ENCODE peak calls at places on chromosomes 2 and 18, in five cellular contexts. G is Peyer's patch; Y is neural crest cell; Q is CD8-positive, alpha-beta T cell; K is keratinocyte. X is an unnamed sample.

GRCh38 chr2:42567806-42568429 is 514 bp upstream of the MTA3 start:
- DNase-seq in G (peak), K (no peak), Q (no peak), Y (peak), X (peak)

GRCh38 chr2:223283329-223283728 is 231.3 kb downstream of the KCNE4 start:
- DNase-seq in Y (no peak), G (no peak), K (no peak), Q (no peak), X (no peak)

GRCh38 chr18:76691800-76692199 is 130.6 kb upstream of the ZNF236 start:
- DNase-seq in G (no peak), K (no peak), Y (no peak), Q (no peak), X (no peak)

GRCh38 chr2:200308421-200309295 is 2.2 kb downstream of the SPATS2L start:
- DNase-seq in Q (no peak), Y (no peak), G (no peak), K (no peak), X (no peak)

GRCh38 chr2:200625958-200626363 is 40.1 kb downstream of the AOX1 start:
- DNase-seq in G (no peak), Y (no peak), Q (no peak), K (no peak), X (no peak)

GRCh38 chr18:72866901-72867701 is 686 bp downstream of the NETO1 start:
- DNase-seq in Y (peak), G (no peak), K (no peak), Q (no peak), X (no peak)

GRCh38 chr2:168543037-168543436 is 87.0 kb downstream of the CERS6 start:
- DNase-seq in Y (no peak), Q (no peak), K (no peak), G (no peak), X (no peak)

GRCh38 chr18:5975111-5975622 is 79.8 kb upstream of the TMEM200C start:
- DNase-seq in K (no peak), Q (no peak), Y (no peak), G (no peak), X (no peak)

GRCh38 chr2:172599917-172600316 is 44.0 kb downstream of the PDK1 start:
- DNase-seq in Y (no peak), Q (no peak), K (no peak), G (no peak), X (no peak)

GRCh38 chr2:193965263-193965662 is 1691.8 kb upstream of the SLC39A10 start:
- DNase-seq in K (no peak), Y (no peak), G (no peak), Q (no peak), X (no peak)

GRCh38 chr18:34707670-34708069 is 2.4 kb upstream of the DTNA start:
- DNase-seq in Y (no peak), K (no peak), Q (no peak), G (no peak), X (no peak)

GRCh38 chr18:9711361-9712129 is 3.4 kb downstream of the RAB31 start:
- DNase-seq in Q (no peak), K (no peak), G (peak), Y (no peak), X (no peak)

GRCh38 chr2:225226441-225226840 is 173.1 kb upstream of the NYAP2 start:
- DNase-seq in Y (no peak), G (no peak), K (no peak), Q (no peak), X (no peak)

GRCh38 chr18:63683152-63683551 is 19.6 kb upstream of the SERPINB11 start:
- DNase-seq in K (peak), Q (no peak), Y (no peak), G (no peak), X (no peak)

GRCh38 chr2:200765995-200766660 is 45.6 kb upstream of the BZW1 start:
- DNase-seq in K (no peak), Q (no peak), Y (no peak), G (no peak), X (no peak)

GRCh38 chr2:99695856-99696255 is 206.0 kb upstream of the REV1 start:
- DNase-seq in K (no peak), Q (no peak), Y (no peak), G (no peak), X (no peak)

GRCh38 chr2:100176925-100177324 is 34.5 kb upstream of the AFF3 start:
- DNase-seq in K (no peak), G (no peak), Q (no peak), Y (no peak), X (no peak)

GRCh38 chr2:239778042-239778811 is 246.9 kb downstream of the NDUFA10 start:
- DNase-seq in K (no peak), G (no peak), Y (no peak), Q (no peak), X (no peak)

GRCh38 chr2:213266421-213266820 is 17.8 kb upstream of the SPAG16 start:
- DNase-seq in K (no peak), Q (no peak), G (no peak), Y (no peak), X (no peak)

GRCh38 chr18:57813245-57813644 is 10.1 kb upstream of the ATP8B1 start:
- DNase-seq in K (peak), G (no peak), Y (no peak), Q (no peak), X (no peak)

GRCh38 chr2:110768591-110768990 is 36.2 kb downstream of the ACOXL start:
- DNase-seq in Q (no peak), K (no peak), Y (no peak), G (no peak), X (no peak)

DNA sequence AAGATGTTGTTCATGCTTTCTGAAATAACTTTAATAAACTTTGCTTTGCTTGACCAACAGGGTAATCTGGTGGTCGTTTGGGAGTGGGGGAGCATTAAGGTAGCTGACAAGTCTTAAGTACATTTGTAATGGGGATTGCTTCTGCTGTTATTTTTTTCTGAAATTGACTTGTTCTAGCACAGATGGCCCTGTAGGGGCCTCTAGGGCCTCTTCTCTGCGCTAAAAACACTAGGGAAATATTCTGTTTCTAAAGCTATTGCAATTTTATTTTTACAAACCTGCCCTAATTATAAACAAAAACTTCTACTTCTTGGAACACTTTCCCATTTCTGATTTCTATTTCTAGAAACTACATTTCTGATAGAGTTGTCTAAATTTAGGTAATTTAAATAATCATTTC is 191.3 kb upstream of the KCNJ3 start:
- DNase-seq in K (no peak), Q (no peak), G (no peak), Y (no peak), X (no peak)
- TF ChIP-seq CTCF in K (no peak), Q (no peak), G (no peak), Y (peak), X (no peak)

DNA sequence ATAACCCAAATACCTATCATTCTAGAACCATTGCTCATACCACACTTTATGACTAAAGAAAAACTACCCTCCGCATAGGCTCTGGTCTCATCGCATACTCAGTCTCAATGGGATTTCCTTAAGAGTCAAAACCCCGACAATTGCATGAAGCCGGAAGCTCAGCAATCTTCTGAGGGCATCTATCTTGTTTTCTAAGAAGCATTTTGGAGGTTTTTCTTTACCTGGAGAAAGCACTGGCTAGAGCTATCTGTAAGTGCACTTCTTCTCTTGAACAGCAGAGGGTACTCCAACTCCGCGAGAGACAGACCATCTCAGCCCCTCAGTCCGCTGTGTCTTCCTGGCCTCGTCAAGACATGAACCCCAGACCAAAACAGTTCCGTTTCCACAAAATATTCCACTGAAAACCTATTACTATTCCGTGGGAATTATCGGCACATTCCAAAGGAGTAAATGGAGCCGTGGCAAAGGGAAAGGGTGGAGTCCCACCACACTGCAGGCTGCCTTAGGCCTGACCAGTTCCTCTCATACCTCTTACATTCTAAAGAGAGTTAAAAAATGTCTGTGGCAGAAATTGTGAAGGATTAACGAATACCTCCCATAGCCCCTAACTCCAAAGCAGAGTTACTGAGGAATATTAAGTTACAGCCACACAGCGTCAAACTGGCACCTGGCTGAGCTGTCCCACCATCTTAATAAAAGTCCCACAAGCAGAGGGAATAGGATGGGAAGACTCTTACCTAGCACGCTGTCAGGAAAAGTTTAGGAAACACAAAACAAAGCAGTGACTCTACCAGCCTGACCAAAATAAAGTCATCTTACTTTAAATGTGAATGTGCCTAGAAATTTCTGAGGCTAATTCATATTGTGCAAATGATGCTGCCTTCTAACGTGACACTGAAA is 325.6 kb upstream of the VRK2 start:
- DNase-seq in G (peak), Y (peak), Q (no peak), K (peak), X (peak)
- TF ChIP-seq CTCF in G (peak), Y (peak), Q (peak), K (peak), X (peak)

GRCh38 chr2:164696634-164697033 is 75.4 kb upstream of the GRB14 start:
- DNase-seq in Y (no peak), G (no peak), K (no peak), Q (no peak), X (no peak)
- TF ChIP-seq CTCF in Y (peak), G (no peak), K (no peak), Q (no peak), X (peak)

DNA sequence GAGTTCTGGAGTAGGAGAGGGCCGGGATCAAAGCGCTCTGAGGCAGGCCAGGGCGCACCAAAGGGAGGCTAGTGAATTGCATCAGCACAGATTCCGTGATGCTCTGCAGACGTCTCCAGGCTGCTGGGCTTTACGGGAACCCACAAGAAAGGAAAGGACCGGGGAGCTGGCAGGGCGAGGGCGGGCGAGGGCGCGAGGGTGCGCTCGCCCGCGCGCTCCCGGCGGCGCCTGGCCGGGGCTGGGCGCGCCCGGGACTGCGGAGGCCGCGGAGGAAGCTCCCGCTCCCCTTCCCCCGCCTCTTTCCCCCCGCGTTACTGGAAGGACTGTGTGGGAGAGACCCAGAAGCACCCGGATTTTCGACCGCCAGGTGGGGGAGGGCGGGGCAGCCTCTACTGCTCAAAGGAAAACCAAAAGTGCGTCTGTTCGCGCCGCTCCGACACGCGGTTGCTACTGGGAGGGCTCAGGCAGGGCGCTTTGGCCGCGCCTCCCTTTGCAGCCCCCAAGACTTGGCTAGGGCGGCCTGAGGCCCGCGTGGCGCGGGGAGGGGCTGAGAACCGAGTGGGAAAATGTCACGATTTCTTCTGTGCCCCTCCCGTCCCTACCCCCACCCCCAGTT is 2.3 kb upstream of the FOSL2 start:
- DNase-seq in G (peak), Y (peak), K (no peak), Q (peak), X (peak)
- TF ChIP-seq CTCF in G (no peak), Y (peak), K (no peak), Q (peak), X (no peak)